ENCODE peak calls at places on chromosomes 12 and 14, in ten cellular contexts. One of them, this sample, is unnamed.
A peak's percentile ranks its signal among the peaks of the same experiment; 100 is the strongest.

GRCh38 chr12:12432373-12432772 is 75.5 kb downstream of the BORCS5 start:
- DNase-seq in Right ventricle myocardium inferior: no peak
- DNase-seq in GM03348: no peak
- DNase-seq in NCI-H2171: no peak
- DNase-seq in stimulated activated CD4-positive, alpha-beta T cell treated with anti-CD3 and anti-CD28 coated beads, Interleukin-15, amount 100 ng/mL, for 24 hours: no peak
- DNase-seq in hypothalamus: no peak
- DNase-seq in MCF 10A: peak; percentile 84
- DNase-seq in GM04504: peak; percentile 47
- DNase-seq in lower lobe of right lung: no peak
- DNase-seq in A172: no peak
- DNase-seq in this sample: peak; percentile 86

GRCh38 chr14:68775614-68776126 is 17.2 kb downstream of the ZFP36L1 start:
- DNase-seq in GM03348: no peak
- DNase-seq in hypothalamus: no peak
- DNase-seq in GM04504: no peak
- DNase-seq in lower lobe of right lung: no peak
- DNase-seq in MCF 10A: no peak
- DNase-seq in Right ventricle myocardium inferior: no peak
- DNase-seq in NCI-H2171: no peak
- DNase-seq in stimulated activated CD4-positive, alpha-beta T cell treated with anti-CD3 and anti-CD28 coated beads, Interleukin-15, amount 100 ng/mL, for 24 hours: no peak
- DNase-seq in A172: no peak
- DNase-seq in this sample: no peak

GRCh38 chr12:51760231-51760630 is 88.3 kb downstream of the FIGNL2 start:
- DNase-seq in NCI-H2171: no peak
- DNase-seq in MCF 10A: no peak
- DNase-seq in stimulated activated CD4-positive, alpha-beta T cell treated with anti-CD3 and anti-CD28 coated beads, Interleukin-15, amount 100 ng/mL, for 24 hours: no peak
- DNase-seq in hypothalamus: no peak
- DNase-seq in Right ventricle myocardium inferior: no peak
- DNase-seq in GM03348: no peak
- DNase-seq in GM04504: no peak
- DNase-seq in lower lobe of right lung: no peak
- DNase-seq in A172: no peak
- DNase-seq in this sample: no peak

GRCh38 chr12:81758421-81759214 is 532 bp downstream of the PPFIA2 start:
- DNase-seq in MCF 10A: peak; percentile 48
- DNase-seq in GM04504: no peak
- DNase-seq in hypothalamus: peak; percentile 46
- DNase-seq in A172: no peak
- DNase-seq in lower lobe of right lung: no peak
- DNase-seq in NCI-H2171: peak; percentile 85
- DNase-seq in stimulated activated CD4-positive, alpha-beta T cell treated with anti-CD3 and anti-CD28 coated beads, Interleukin-15, amount 100 ng/mL, for 24 hours: peak; percentile 40
- DNase-seq in Right ventricle myocardium inferior: peak; percentile 65
- DNase-seq in GM03348: peak; percentile 41
- DNase-seq in this sample: peak; percentile 58

GRCh38 chr12:27751386-27752047 is 28.5 kb upstream of the KLHL42 start:
- DNase-seq in GM04504: no peak
- DNase-seq in A172: no peak
- DNase-seq in MCF 10A: peak; percentile 88
- DNase-seq in GM03348: no peak
- DNase-seq in stimulated activated CD4-positive, alpha-beta T cell treated with anti-CD3 and anti-CD28 coated beads, Interleukin-15, amount 100 ng/mL, for 24 hours: no peak
- DNase-seq in NCI-H2171: peak; percentile 100
- DNase-seq in Right ventricle myocardium inferior: no peak
- DNase-seq in hypothalamus: no peak
- DNase-seq in lower lobe of right lung: no peak
- DNase-seq in this sample: no peak

GRCh38 chr12:31362759-31363415 is 36.9 kb upstream of the SINHCAF start:
- DNase-seq in stimulated activated CD4-positive, alpha-beta T cell treated with anti-CD3 and anti-CD28 coated beads, Interleukin-15, amount 100 ng/mL, for 24 hours: peak; percentile 43
- DNase-seq in hypothalamus: no peak
- DNase-seq in GM04504: no peak
- DNase-seq in MCF 10A: peak; percentile 17
- DNase-seq in Right ventricle myocardium inferior: no peak
- DNase-seq in GM03348: no peak
- DNase-seq in lower lobe of right lung: peak; percentile 54
- DNase-seq in NCI-H2171: peak; percentile 25
- DNase-seq in A172: no peak
- DNase-seq in this sample: no peak

GRCh38 chr14:85233756-85234545 is 296.0 kb upstream of the FLRT2 start:
- DNase-seq in lower lobe of right lung: no peak
- DNase-seq in A172: peak; percentile 75
- DNase-seq in Right ventricle myocardium inferior: no peak
- DNase-seq in stimulated activated CD4-positive, alpha-beta T cell treated with anti-CD3 and anti-CD28 coated beads, Interleukin-15, amount 100 ng/mL, for 24 hours: no peak
- DNase-seq in GM03348: peak; percentile 39
- DNase-seq in NCI-H2171: no peak
- DNase-seq in GM04504: no peak
- DNase-seq in MCF 10A: peak; percentile 79
- DNase-seq in hypothalamus: no peak
- DNase-seq in this sample: no peak

GRCh38 chr12:1351926-1352325 is 242.5 kb downstream of the FBXL14 start:
- DNase-seq in NCI-H2171: no peak
- DNase-seq in GM04504: no peak
- DNase-seq in GM03348: no peak
- DNase-seq in A172: no peak
- DNase-seq in lower lobe of right lung: no peak
- DNase-seq in MCF 10A: no peak
- DNase-seq in hypothalamus: no peak
- DNase-seq in stimulated activated CD4-positive, alpha-beta T cell treated with anti-CD3 and anti-CD28 coated beads, Interleukin-15, amount 100 ng/mL, for 24 hours: no peak
- DNase-seq in Right ventricle myocardium inferior: no peak
- DNase-seq in this sample: peak; percentile 46

GRCh38 chr12:52688481-52688880 is 8.3 kb upstream of the KRT1 start:
- DNase-seq in GM04504: no peak
- DNase-seq in GM03348: no peak
- DNase-seq in MCF 10A: no peak
- DNase-seq in stimulated activated CD4-positive, alpha-beta T cell treated with anti-CD3 and anti-CD28 coated beads, Interleukin-15, amount 100 ng/mL, for 24 hours: no peak
- DNase-seq in lower lobe of right lung: no peak
- DNase-seq in Right ventricle myocardium inferior: no peak
- DNase-seq in hypothalamus: no peak
- DNase-seq in A172: no peak
- DNase-seq in NCI-H2171: no peak
- DNase-seq in this sample: no peak

GRCh38 chr12:92721130-92721529 is 18.3 kb downstream of the PLEKHG7 start:
- DNase-seq in Right ventricle myocardium inferior: no peak
- DNase-seq in A172: no peak
- DNase-seq in lower lobe of right lung: no peak
- DNase-seq in NCI-H2171: no peak
- DNase-seq in MCF 10A: no peak
- DNase-seq in hypothalamus: no peak
- DNase-seq in GM03348: no peak
- DNase-seq in GM04504: no peak
- DNase-seq in stimulated activated CD4-positive, alpha-beta T cell treated with anti-CD3 and anti-CD28 coated beads, Interleukin-15, amount 100 ng/mL, for 24 hours: no peak
- DNase-seq in this sample: no peak

GRCh38 chr12:47753021-47754001 is 5.4 kb downstream of the RAPGEF3 start:
- DNase-seq in A172: peak; percentile 77
- DNase-seq in GM04504: no peak
- DNase-seq in GM03348: no peak
- DNase-seq in lower lobe of right lung: peak; percentile 90
- DNase-seq in stimulated activated CD4-positive, alpha-beta T cell treated with anti-CD3 and anti-CD28 coated beads, Interleukin-15, amount 100 ng/mL, for 24 hours: no peak
- DNase-seq in MCF 10A: peak; percentile 76
- DNase-seq in Right ventricle myocardium inferior: peak; percentile 93
- DNase-seq in NCI-H2171: no peak
- DNase-seq in hypothalamus: peak; percentile 23
- DNase-seq in this sample: no peak

GRCh38 chr12:12513416-12514006 is 49.2 kb downstream of the DUSP16 start:
- DNase-seq in GM03348: no peak
- DNase-seq in MCF 10A: no peak
- DNase-seq in NCI-H2171: no peak
- DNase-seq in lower lobe of right lung: no peak
- DNase-seq in hypothalamus: no peak
- DNase-seq in Right ventricle myocardium inferior: no peak
- DNase-seq in GM04504: no peak
- DNase-seq in stimulated activated CD4-positive, alpha-beta T cell treated with anti-CD3 and anti-CD28 coated beads, Interleukin-15, amount 100 ng/mL, for 24 hours: no peak
- DNase-seq in A172: no peak
- DNase-seq in this sample: no peak

GRCh38 chr12:132517013-132517739 is 27.2 kb downstream of the FBRSL1 start:
- DNase-seq in GM04504: no peak
- DNase-seq in stimulated activated CD4-positive, alpha-beta T cell treated with anti-CD3 and anti-CD28 coated beads, Interleukin-15, amount 100 ng/mL, for 24 hours: no peak
- DNase-seq in NCI-H2171: no peak
- DNase-seq in lower lobe of right lung: no peak
- DNase-seq in hypothalamus: no peak
- DNase-seq in MCF 10A: no peak
- DNase-seq in A172: no peak
- DNase-seq in GM03348: no peak
- DNase-seq in Right ventricle myocardium inferior: no peak
- DNase-seq in this sample: no peak

GRCh38 chr12:120167529-120168095 is 26.9 kb downstream of the GCN1 start:
- DNase-seq in stimulated activated CD4-positive, alpha-beta T cell treated with anti-CD3 and anti-CD28 coated beads, Interleukin-15, amount 100 ng/mL, for 24 hours: no peak
- DNase-seq in hypothalamus: no peak
- DNase-seq in A172: no peak
- DNase-seq in lower lobe of right lung: no peak
- DNase-seq in Right ventricle myocardium inferior: no peak
- DNase-seq in NCI-H2171: no peak
- DNase-seq in GM04504: no peak
- DNase-seq in MCF 10A: no peak
- DNase-seq in GM03348: no peak
- DNase-seq in this sample: no peak

GRCh38 chr14:88618476-88618875 is 55.6 kb downstream of the ZC3H14 start:
- DNase-seq in hypothalamus: no peak
- DNase-seq in GM03348: no peak
- DNase-seq in stimulated activated CD4-positive, alpha-beta T cell treated with anti-CD3 and anti-CD28 coated beads, Interleukin-15, amount 100 ng/mL, for 24 hours: no peak
- DNase-seq in A172: no peak
- DNase-seq in Right ventricle myocardium inferior: no peak
- DNase-seq in MCF 10A: no peak
- DNase-seq in NCI-H2171: no peak
- DNase-seq in lower lobe of right lung: no peak
- DNase-seq in GM04504: no peak
- DNase-seq in this sample: no peak

GRCh38 chr12:122669397-122670070 is 33.6 kb downstream of the HCAR2 start:
- DNase-seq in MCF 10A: peak; percentile 45
- DNase-seq in A172: peak; percentile 35
- DNase-seq in GM04504: peak; percentile 32
- DNase-seq in NCI-H2171: no peak
- DNase-seq in GM03348: peak; percentile 64
- DNase-seq in Right ventricle myocardium inferior: no peak
- DNase-seq in hypothalamus: no peak
- DNase-seq in stimulated activated CD4-positive, alpha-beta T cell treated with anti-CD3 and anti-CD28 coated beads, Interleukin-15, amount 100 ng/mL, for 24 hours: no peak
- DNase-seq in lower lobe of right lung: no peak
- DNase-seq in this sample: peak; percentile 69

GRCh38 chr14:68756071-68756481 is 36.8 kb downstream of the ZFP36L1 start:
- DNase-seq in lower lobe of right lung: no peak
- DNase-seq in MCF 10A: no peak
- DNase-seq in NCI-H2171: no peak
- DNase-seq in stimulated activated CD4-positive, alpha-beta T cell treated with anti-CD3 and anti-CD28 coated beads, Interleukin-15, amount 100 ng/mL, for 24 hours: no peak
- DNase-seq in Right ventricle myocardium inferior: no peak
- DNase-seq in GM04504: peak; percentile 60
- DNase-seq in A172: no peak
- DNase-seq in hypothalamus: no peak
- DNase-seq in GM03348: peak; percentile 74
- DNase-seq in this sample: peak; percentile 59

GRCh38 chr12:13945641-13946040 is 35.8 kb downstream of the GRIN2B start:
- DNase-seq in hypothalamus: no peak
- DNase-seq in Right ventricle myocardium inferior: no peak
- DNase-seq in A172: no peak
- DNase-seq in GM03348: no peak
- DNase-seq in MCF 10A: no peak
- DNase-seq in lower lobe of right lung: no peak
- DNase-seq in NCI-H2171: no peak
- DNase-seq in stimulated activated CD4-positive, alpha-beta T cell treated with anti-CD3 and anti-CD28 coated beads, Interleukin-15, amount 100 ng/mL, for 24 hours: no peak
- DNase-seq in GM04504: no peak
- DNase-seq in this sample: no peak

GRCh38 chr14:58705066-58705465 is 67.3 kb downstream of the DACT1 start:
- DNase-seq in A172: no peak
- DNase-seq in Right ventricle myocardium inferior: no peak
- DNase-seq in NCI-H2171: no peak
- DNase-seq in stimulated activated CD4-positive, alpha-beta T cell treated with anti-CD3 and anti-CD28 coated beads, Interleukin-15, amount 100 ng/mL, for 24 hours: no peak
- DNase-seq in hypothalamus: no peak
- DNase-seq in GM03348: peak; percentile 34
- DNase-seq in MCF 10A: no peak
- DNase-seq in lower lobe of right lung: no peak
- DNase-seq in GM04504: no peak
- DNase-seq in this sample: peak; percentile 23

GRCh38 chr12:102425109-102426009 is 55.0 kb downstream of the IGF1 start:
- DNase-seq in Right ventricle myocardium inferior: no peak
- DNase-seq in stimulated activated CD4-positive, alpha-beta T cell treated with anti-CD3 and anti-CD28 coated beads, Interleukin-15, amount 100 ng/mL, for 24 hours: no peak
- DNase-seq in NCI-H2171: no peak
- DNase-seq in MCF 10A: no peak
- DNase-seq in GM04504: no peak
- DNase-seq in lower lobe of right lung: no peak
- DNase-seq in A172: no peak
- DNase-seq in GM03348: no peak
- DNase-seq in hypothalamus: no peak
- DNase-seq in this sample: no peak

GRCh38 chr12:110640275-110641025 is 26.5 kb downstream of the TCTN1 start:
- DNase-seq in stimulated activated CD4-positive, alpha-beta T cell treated with anti-CD3 and anti-CD28 coated beads, Interleukin-15, amount 100 ng/mL, for 24 hours: no peak
- DNase-seq in lower lobe of right lung: no peak
- DNase-seq in GM04504: no peak
- DNase-seq in hypothalamus: peak; percentile 41
- DNase-seq in MCF 10A: no peak
- DNase-seq in NCI-H2171: no peak
- DNase-seq in A172: no peak
- DNase-seq in Right ventricle myocardium inferior: peak; percentile 81
- DNase-seq in GM03348: no peak
- DNase-seq in this sample: no peak

GRCh38 chr12:104011265-104011664 is 38.7 kb downstream of the GLT8D2 start:
- DNase-seq in lower lobe of right lung: no peak
- DNase-seq in GM04504: peak; percentile 42
- DNase-seq in NCI-H2171: no peak
- DNase-seq in Right ventricle myocardium inferior: no peak
- DNase-seq in MCF 10A: peak; percentile 95
- DNase-seq in GM03348: peak; percentile 79
- DNase-seq in hypothalamus: no peak
- DNase-seq in stimulated activated CD4-positive, alpha-beta T cell treated with anti-CD3 and anti-CD28 coated beads, Interleukin-15, amount 100 ng/mL, for 24 hours: no peak
- DNase-seq in A172: peak; percentile 80
- DNase-seq in this sample: peak; percentile 91

GRCh38 chr14:90645842-90646443 is 170.3 kb downstream of the TTC7B start:
- DNase-seq in GM04504: no peak
- DNase-seq in lower lobe of right lung: no peak
- DNase-seq in A172: peak; percentile 93
- DNase-seq in stimulated activated CD4-positive, alpha-beta T cell treated with anti-CD3 and anti-CD28 coated beads, Interleukin-15, amount 100 ng/mL, for 24 hours: no peak
- DNase-seq in Right ventricle myocardium inferior: no peak
- DNase-seq in MCF 10A: peak; percentile 76
- DNase-seq in GM03348: peak; percentile 22
- DNase-seq in hypothalamus: no peak
- DNase-seq in NCI-H2171: no peak
- DNase-seq in this sample: no peak

GRCh38 chr14:46580941-46581671 is 70.5 kb downstream of the RPL10L start:
- DNase-seq in MCF 10A: peak; percentile 63
- DNase-seq in hypothalamus: no peak
- DNase-seq in stimulated activated CD4-positive, alpha-beta T cell treated with anti-CD3 and anti-CD28 coated beads, Interleukin-15, amount 100 ng/mL, for 24 hours: peak; percentile 11
- DNase-seq in A172: no peak
- DNase-seq in lower lobe of right lung: no peak
- DNase-seq in GM04504: no peak
- DNase-seq in NCI-H2171: no peak
- DNase-seq in GM03348: peak; percentile 19
- DNase-seq in Right ventricle myocardium inferior: no peak
- DNase-seq in this sample: peak; percentile 1

GRCh38 chr12:102069707-102070106 is 7.9 kb upstream of the WASHC3 start:
- DNase-seq in lower lobe of right lung: no peak
- DNase-seq in stimulated activated CD4-positive, alpha-beta T cell treated with anti-CD3 and anti-CD28 coated beads, Interleukin-15, amount 100 ng/mL, for 24 hours: no peak
- DNase-seq in hypothalamus: no peak
- DNase-seq in Right ventricle myocardium inferior: no peak
- DNase-seq in A172: no peak
- DNase-seq in MCF 10A: no peak
- DNase-seq in GM03348: no peak
- DNase-seq in GM04504: no peak
- DNase-seq in NCI-H2171: no peak
- DNase-seq in this sample: no peak

GRCh38 chr12:8698132-8698829 is 490 bp downstream of the RIMKLB start:
- DNase-seq in lower lobe of right lung: peak; percentile 81
- DNase-seq in MCF 10A: peak; percentile 25
- DNase-seq in NCI-H2171: no peak
- DNase-seq in stimulated activated CD4-positive, alpha-beta T cell treated with anti-CD3 and anti-CD28 coated beads, Interleukin-15, amount 100 ng/mL, for 24 hours: peak; percentile 68
- DNase-seq in GM03348: peak; percentile 84
- DNase-seq in Right ventricle myocardium inferior: peak; percentile 84
- DNase-seq in hypothalamus: peak; percentile 52
- DNase-seq in A172: no peak
- DNase-seq in GM04504: peak; percentile 8
- DNase-seq in this sample: peak; percentile 87

GRCh38 chr12:73110816-73111215 is 838.6 kb downstream of the TRHDE start:
- DNase-seq in GM04504: no peak
- DNase-seq in Right ventricle myocardium inferior: no peak
- DNase-seq in NCI-H2171: no peak
- DNase-seq in MCF 10A: no peak
- DNase-seq in lower lobe of right lung: no peak
- DNase-seq in GM03348: no peak
- DNase-seq in stimulated activated CD4-positive, alpha-beta T cell treated with anti-CD3 and anti-CD28 coated beads, Interleukin-15, amount 100 ng/mL, for 24 hours: no peak
- DNase-seq in hypothalamus: no peak
- DNase-seq in A172: no peak
- DNase-seq in this sample: no peak

GRCh38 chr14:21668377-21668776 is 5.2 kb downstream of the OR4E1 start:
- DNase-seq in GM03348: no peak
- DNase-seq in stimulated activated CD4-positive, alpha-beta T cell treated with anti-CD3 and anti-CD28 coated beads, Interleukin-15, amount 100 ng/mL, for 24 hours: no peak
- DNase-seq in GM04504: no peak
- DNase-seq in NCI-H2171: no peak
- DNase-seq in A172: no peak
- DNase-seq in hypothalamus: no peak
- DNase-seq in MCF 10A: peak; percentile 41
- DNase-seq in lower lobe of right lung: no peak
- DNase-seq in Right ventricle myocardium inferior: no peak
- DNase-seq in this sample: peak; percentile 4